ENCODE peak calls at places on chromosome 14, in four cellular contexts. T, Z, M and B are unnamed samples.

GRCh38 chr14:104599446-104599845 is 5.1 kb downstream of the TMEM179 start:
- DNase-seq in Z (no peak), T (no peak), M (no peak), B (no peak)

GRCh38 chr14:89892953-89893352 is 61.6 kb downstream of the EFCAB11 start:
- DNase-seq in T (no peak), Z (no peak), M (no peak), B (no peak)

GRCh38 chr14:68639518-68640292 is 153.2 kb downstream of the ZFP36L1 start:
- DNase-seq in M (no peak), Z (no peak), T (no peak), B (no peak)

GRCh38 chr14:42510071-42510470 is 903.4 kb downstream of the LRFN5 start:
- DNase-seq in T (no peak), M (no peak), Z (no peak), B (no peak)

GRCh38 chr14:72708708-72709475 is 185.0 kb downstream of the DPF3 start:
- DNase-seq in T (peak; percentile 9), M (no peak), Z (no peak), B (no peak)

GRCh38 chr14:50821471-50822464 is 9.2 kb downstream of the NIN start:
- DNase-seq in T (peak; percentile 58), M (no peak), Z (no peak), B (no peak)

GRCh38 chr14:23361320-23361719 is 3.7 kb downstream of the EFS start:
- DNase-seq in T (peak; percentile 37), M (peak; percentile 12), Z (no peak), B (no peak)

GRCh38 chr14:78566859-78567172 is 396.6 kb downstream of the NRXN3 start:
- DNase-seq in T (no peak), Z (no peak), M (no peak), B (no peak)

GRCh38 chr14:64234877-64235651 is 59.1 kb downstream of the ESR2 start:
- DNase-seq in T (peak; percentile 65), Z (peak; percentile 50), M (peak; percentile 20), B (no peak)